ENCODE peak calls at places on chromosome 20, in five cellular contexts. X is uterus, B is esophagus squamous epithelium, E is body of pancreas, H is ovary. L is an unnamed sample.

GRCh38 chr20:17818187-17818586 is 118.4 kb downstream of the BANF2 start:
- DNase-seq in H (no peak), E (no peak), B (no peak), X (no peak), L (no peak)

GRCh38 chr20:11296221-11296620 is 621.5 kb upstream of the BTBD3 start:
- DNase-seq in X (no peak), H (no peak), E (no peak), B (no peak), L (no peak)

GRCh38 chr20:56043227-56043626 is 37.9 kb upstream of the CBLN4 start:
- DNase-seq in X (no peak), E (no peak), H (no peak), B (no peak), L (no peak)

GRCh38 chr20:23334111-23334510 is 16.5 kb upstream of the NXT1 start:
- DNase-seq in B (no peak), X (no peak), E (no peak), H (no peak), L (no peak)

GRCh38 chr20:45235995-45236394 is 14.8 kb downstream of the SEMG2 start:
- DNase-seq in E (no peak), B (no peak), X (no peak), H (no peak), L (peak)

GRCh38 chr20:13717631-13718044 is 67.1 kb downstream of the ESF1 start:
- DNase-seq in H (no peak), X (no peak), E (no peak), B (no peak), L (no peak)

GRCh38 chr20:17735206-17735804 is 35.5 kb downstream of the BANF2 start:
- DNase-seq in E (no peak), B (no peak), X (no peak), H (no peak), L (no peak)

GRCh38 chr20:43379239-43379917 is 78.3 kb upstream of the SRSF6 start:
- DNase-seq in E (no peak), B (no peak), H (no peak), X (no peak), L (no peak)

GRCh38 chr20:39010496-39010895 is 48.4 kb downstream of the DHX35 start:
- DNase-seq in B (no peak), H (no peak), E (no peak), X (no peak), L (no peak)

GRCh38 chr20:29298759-29299613 is 1958.5 kb upstream of the DEFB115 start:
- DNase-seq in H (no peak), B (no peak), E (no peak), X (no peak), L (no peak)

GRCh38 chr20:36541227-36542018 is at the start of gene MYL9:
- DNase-seq in B (no peak), H (peak), X (peak), E (peak), L (peak)
- TF ChIP-seq POLR2A in B (peak), H (peak), X (peak), E (peak), L (no peak)

GRCh38 chr20:33656010-33656782 is 5.9 kb upstream of the C20orf144 start:
- DNase-seq in H (peak), B (no peak), X (no peak), E (no peak), L (no peak)
- TF ChIP-seq POLR2A in H (no peak), B (no peak), X (no peak), E (no peak), L (no peak)

DNA sequence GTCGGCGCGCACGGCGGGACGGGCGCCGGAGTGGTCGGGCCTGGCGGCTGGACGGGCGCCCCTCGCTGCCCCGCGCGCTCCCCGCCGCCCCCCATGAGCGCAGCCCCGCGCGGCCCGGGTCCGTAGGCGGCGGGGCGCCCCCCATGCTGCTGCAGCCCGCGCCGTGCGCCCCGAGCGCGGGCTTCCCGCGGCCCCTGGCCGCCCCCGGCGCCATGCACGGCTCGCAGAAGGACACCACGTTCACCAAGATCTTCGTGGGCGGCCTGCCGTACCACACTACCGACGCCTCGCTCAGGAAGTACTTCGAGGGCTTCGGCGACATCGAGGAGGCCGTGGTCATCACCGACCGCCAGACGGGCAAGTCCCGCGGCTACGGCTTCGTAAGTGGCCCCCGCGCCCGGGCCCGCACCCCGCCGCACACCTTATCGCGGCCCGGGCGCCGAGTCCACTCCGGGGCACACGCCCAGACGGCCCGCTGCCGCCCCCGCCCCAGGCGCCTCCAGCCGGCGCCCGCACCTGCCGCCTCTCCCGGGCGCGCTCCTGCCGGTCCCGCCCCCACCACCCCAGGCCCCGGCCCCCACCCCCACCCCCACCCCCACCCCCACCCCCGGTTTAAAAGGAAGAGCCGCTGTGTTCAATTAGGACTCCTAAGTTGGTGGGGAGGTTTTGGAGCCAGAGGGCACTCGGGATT is 388 bp downstream of the RBM38 start:
- DNase-seq in X (no peak), B (no peak), H (peak), E (peak), L (peak)
- TF ChIP-seq POLR2A in X (no peak), B (no peak), H (no peak), E (no peak), L (no peak)

GRCh38 chr20:64035066-64035932 is 683 bp upstream of the C20orf204 start:
- DNase-seq in B (no peak), X (no peak), H (no peak), E (no peak), L (no peak)
- TF ChIP-seq POLR2A in B (no peak), X (no peak), H (no peak), E (no peak), L (no peak)